ENCODE peak calls at places on chromosomes 13 and 19, in six cellular contexts. N, A, W, V, K and C are unnamed samples.

GRCh38 chr19:50925734-50926133 is 14.5 kb upstream of the KLK4 start:
- DNase-seq in N (no peak), A (no peak), W (no peak), V (no peak), K (no peak), C (no peak)

GRCh38 chr19:48881741-48882657 is 9.8 kb downstream of the PPP1R15A start:
- DNase-seq in N (no peak), A (no peak), W (no peak), V (peak), K (no peak), C (no peak)

GRCh38 chr13:95295026-95295425 is 6.2 kb downstream of the ABCC4 start:
- DNase-seq in N (no peak), A (no peak), W (no peak), V (no peak), K (no peak), C (no peak)

GRCh38 chr13:41457589-41458186 is 338 bp downstream of the RGCC start:
- DNase-seq in N (no peak), A (peak), W (no peak), V (no peak), K (no peak), C (peak)

GRCh38 chr13:73273737-73274136 is 214.9 kb downstream of the KLF5 start:
- DNase-seq in N (peak), A (no peak), W (no peak), V (no peak), K (no peak), C (no peak)

GRCh38 chr13:36778083-36778671 is 40.8 kb upstream of the RFXAP start:
- DNase-seq in N (peak), A (no peak), W (no peak), V (peak), K (no peak), C (peak)

GRCh38 chr19:8017808-8018207 is 12.4 kb upstream of the ELAVL1 start:
- DNase-seq in N (no peak), A (no peak), W (peak), V (peak), K (no peak), C (no peak)

GRCh38 chr19:15129856-15130580 is 22.8 kb downstream of the SYDE1 start:
- DNase-seq in N (no peak), A (no peak), W (no peak), V (no peak), K (no peak), C (no peak)

GRCh38 chr13:51494151-51494550 is 41.3 kb upstream of the INTS6 start:
- DNase-seq in N (no peak), A (no peak), W (no peak), V (no peak), K (no peak), C (no peak)

GRCh38 chr13:24308068-24308445 is 1.3 kb upstream of the C1QTNF9 start:
- DNase-seq in N (no peak), A (no peak), W (no peak), V (no peak), K (no peak), C (no peak)

GRCh38 chr13:97211357-97211756 is 10.8 kb upstream of the MBNL2 start:
- DNase-seq in N (no peak), A (no peak), W (no peak), V (no peak), K (no peak), C (no peak)

GRCh38 chr19:43499042-43499441 is 5.5 kb downstream of the PHLDB3 start:
- DNase-seq in N (no peak), A (no peak), W (no peak), V (no peak), K (no peak), C (no peak)

GRCh38 chr19:44765949-44766335 is 11.7 kb upstream of the CBLC start:
- DNase-seq in N (no peak), A (no peak), W (no peak), V (no peak), K (no peak), C (no peak)

GRCh38 chr19:13982773-13983172 is 23.3 kb downstream of the RFX1 start:
- DNase-seq in N (no peak), A (no peak), W (no peak), V (no peak), K (no peak), C (no peak)

GRCh38 chr19:51354103-51354741 is 12.0 kb downstream of the ETFB start:
- DNase-seq in N (no peak), A (peak), W (no peak), V (peak), K (no peak), C (peak)

GRCh38 chr19:31353826-31354225 is 4.6 kb upstream of the TSHZ3 start:
- DNase-seq in N (no peak), A (peak), W (no peak), V (peak), K (no peak), C (no peak)

GRCh38 chr19:31355330-31356289 is 6.4 kb upstream of the TSHZ3 start:
- DNase-seq in N (no peak), A (no peak), W (no peak), V (peak), K (no peak), C (no peak)

GRCh38 chr19:31356587-31357314 is 7.5 kb upstream of the TSHZ3 start:
- DNase-seq in N (no peak), A (no peak), W (no peak), V (peak), K (no peak), C (peak)

GRCh38 chr19:31354316-31354715 is 5.1 kb upstream of the TSHZ3 start:
- DNase-seq in N (no peak), A (no peak), W (no peak), V (no peak), K (no peak), C (no peak)

DNA sequence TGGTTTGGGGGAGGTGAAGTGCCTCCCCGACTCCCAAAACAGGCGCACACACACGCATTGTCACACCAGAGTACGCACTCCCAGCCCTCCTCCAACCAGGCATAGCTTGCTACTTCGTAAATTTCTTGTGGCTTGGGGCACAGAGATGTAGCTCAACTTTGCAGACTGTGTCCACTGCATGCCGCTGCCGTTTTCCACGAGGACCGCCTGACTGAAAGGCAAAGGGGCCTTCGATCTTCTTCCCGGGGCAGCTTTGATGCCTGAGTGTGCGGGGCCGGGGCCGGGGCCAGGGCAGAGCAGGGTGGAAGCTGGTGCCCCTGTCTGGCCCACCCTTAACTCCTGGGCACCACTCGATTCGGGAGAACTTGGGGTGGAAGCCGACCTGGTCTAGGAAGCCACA is 5.7 kb upstream of the TSHZ3 start:
- DNase-seq in N (no peak), A (no peak), W (no peak), V (peak), K (no peak), C (peak)
- TF ChIP-seq CTCF in N (no peak), A (no peak), W (no peak), V (no peak), K (no peak), C (no peak)

DNA sequence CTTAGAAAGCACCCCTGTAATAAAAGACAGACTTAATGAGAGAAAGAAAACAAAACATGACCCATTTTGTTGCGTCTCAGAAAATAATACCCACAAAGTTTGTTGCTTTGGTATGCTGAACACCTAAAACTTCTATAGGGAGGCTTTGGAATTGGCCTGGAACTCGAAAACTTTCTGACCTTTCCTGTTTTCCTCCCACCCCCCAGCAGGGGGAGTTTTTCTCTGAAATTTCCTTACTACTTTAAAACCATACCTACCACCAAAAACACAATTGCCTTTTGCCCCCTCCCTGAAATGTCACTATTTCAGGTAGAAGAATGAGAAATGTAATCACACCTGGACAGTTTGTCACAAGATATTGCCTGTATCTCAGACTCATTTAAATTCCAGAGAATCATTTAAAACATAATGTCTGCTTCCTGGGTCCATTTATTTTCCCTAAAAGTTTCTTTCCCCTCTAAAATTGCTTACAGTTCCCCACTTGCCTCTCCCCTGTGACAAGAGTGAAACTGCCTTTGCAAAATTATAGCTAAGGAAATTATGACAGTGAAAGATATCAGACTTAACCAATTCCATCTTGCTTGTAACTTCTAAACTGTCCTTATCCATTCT is 2700.2 kb downstream of the PCDH9 start:
- DNase-seq in N (peak), A (no peak), W (no peak), V (peak), K (no peak), C (peak)
- TF ChIP-seq CTCF in N (peak), A (no peak), W (peak), V (peak), K (peak), C (peak)

DNA sequence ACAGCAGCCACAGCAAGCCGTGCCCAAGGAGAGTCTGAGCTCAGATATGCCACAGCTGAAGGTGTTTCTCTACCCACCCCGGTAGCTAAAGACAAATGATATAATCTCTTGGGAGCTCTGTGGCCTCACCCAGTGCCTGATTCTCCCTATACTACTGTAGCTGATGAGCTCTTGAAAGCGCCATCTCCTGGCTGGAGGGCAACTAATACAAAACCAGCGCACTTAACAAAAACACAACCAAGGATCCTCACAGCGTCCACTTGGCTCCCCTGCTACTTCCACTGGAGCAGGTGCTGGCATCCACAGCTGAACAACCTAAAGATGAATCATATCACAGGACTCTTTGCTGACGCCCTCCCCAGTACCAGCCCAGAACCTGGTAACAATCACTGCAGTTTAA is 1212.0 kb downstream of the PCDH17 start:
- DNase-seq in N (no peak), A (no peak), W (no peak), V (no peak), K (no peak), C (no peak)
- TF ChIP-seq CTCF in N (no peak), A (no peak), W (no peak), V (no peak), K (no peak), C (no peak)

GRCh38 chr13:21060827-21061076 is 634 bp downstream of the LATS2 start:
- DNase-seq in N (no peak), A (no peak), W (no peak), V (no peak), K (no peak), C (peak)

GRCh38 chr13:21058361-21058760 is 3.0 kb downstream of the LATS2 start:
- DNase-seq in N (peak), A (no peak), W (no peak), V (no peak), K (no peak), C (no peak)

GRCh38 chr13:21063031-21063430 is 1.6 kb upstream of the LATS2 start:
- DNase-seq in N (no peak), A (no peak), W (no peak), V (no peak), K (no peak), C (no peak)

GRCh38 chr13:21060063-21060826 is 1.1 kb downstream of the LATS2 start:
- DNase-seq in N (no peak), A (peak), W (no peak), V (peak), K (no peak), C (peak)

GRCh38 chr13:21061077-21061945 is at the start of gene LATS2:
- DNase-seq in N (peak), A (peak), W (peak), V (peak), K (peak), C (peak)
- TF ChIP-seq CTCF in N (peak), A (peak), W (no peak), V (no peak), K (peak), C (no peak)

GRCh38 chr13:93023929-93024328 is 202.7 kb upstream of the GPC6 start:
- DNase-seq in N (no peak), A (no peak), W (no peak), V (no peak), K (no peak), C (no peak)
- TF ChIP-seq CTCF in N (no peak), A (no peak), W (no peak), V (no peak), K (no peak), C (no peak)

DNA sequence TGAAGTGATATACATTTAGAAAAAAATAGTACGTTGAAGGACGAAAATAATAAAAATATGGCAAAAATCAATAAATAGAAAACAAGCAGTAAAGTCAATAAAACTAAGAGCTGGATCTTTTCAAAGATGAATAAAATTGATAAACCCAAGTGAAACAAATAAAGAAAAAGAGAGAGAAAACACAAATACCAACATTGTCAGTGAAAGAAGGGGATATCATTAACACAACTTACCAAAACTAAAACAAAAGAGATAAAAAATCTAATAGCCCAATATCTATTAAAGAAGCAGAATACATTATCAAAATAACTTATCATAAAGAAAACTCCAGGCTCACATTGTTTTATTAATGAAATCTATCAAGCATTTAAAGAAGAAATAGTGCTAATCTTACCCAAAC is 675.1 kb downstream of the UQCRFS1 start:
- DNase-seq in N (no peak), A (no peak), W (no peak), V (no peak), K (no peak), C (no peak)
- TF ChIP-seq CTCF in N (no peak), A (no peak), W (no peak), V (no peak), K (no peak), C (no peak)

GRCh38 chr13:77313923-77314322 is 13.0 kb downstream of the MYCBP2 start:
- DNase-seq in N (no peak), A (no peak), W (no peak), V (no peak), K (no peak), C (no peak)
- TF ChIP-seq CTCF in N (no peak), A (no peak), W (no peak), V (no peak), K (no peak), C (no peak)

GRCh38 chr13:39676315-39676876 is 20.9 kb downstream of the COG6 start:
- DNase-seq in N (peak), A (no peak), W (no peak), V (peak), K (no peak), C (no peak)
- TF ChIP-seq CTCF in N (peak), A (peak), W (peak), V (peak), K (peak), C (peak)

GRCh38 chr13:103190841-103191240 is 124.6 kb upstream of the SLC10A2 start:
- DNase-seq in N (no peak), A (no peak), W (no peak), V (no peak), K (no peak), C (no peak)

GRCh38 chr13:103188688-103189326 is 122.6 kb upstream of the SLC10A2 start:
- DNase-seq in N (peak), A (no peak), W (no peak), V (peak), K (no peak), C (no peak)

GRCh38 chr13:103184413-103184812 is 118.2 kb upstream of the SLC10A2 start:
- DNase-seq in N (no peak), A (no peak), W (no peak), V (no peak), K (no peak), C (no peak)

DNA sequence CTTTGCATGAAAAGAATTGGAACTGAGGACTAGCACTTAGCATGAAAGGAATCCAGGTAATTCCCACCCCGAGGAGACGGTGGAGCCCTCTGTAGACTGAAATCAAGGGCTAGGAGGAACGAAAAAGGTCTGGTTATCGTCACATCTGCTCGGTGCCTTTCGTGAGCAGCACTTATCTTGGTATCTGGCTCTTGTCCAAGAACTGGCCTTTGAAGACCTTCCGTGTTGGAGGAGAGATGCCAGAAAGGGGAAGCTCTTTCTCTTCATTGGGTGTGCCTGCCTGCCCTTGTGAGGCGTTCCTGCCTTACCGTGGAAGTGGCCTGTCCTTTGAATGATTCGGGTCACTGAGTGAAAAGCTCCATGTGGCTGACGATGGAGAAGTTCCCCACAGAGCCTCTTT is 121.4 kb upstream of the SLC10A2 start:
- DNase-seq in N (no peak), A (no peak), W (no peak), V (no peak), K (no peak), C (no peak)
- TF ChIP-seq CTCF in N (no peak), A (no peak), W (no peak), V (no peak), K (no peak), C (no peak)

GRCh38 chr13:111401151-111401550 is 80.7 kb downstream of the TEX29 start:
- DNase-seq in N (no peak), A (no peak), W (no peak), V (no peak), K (no peak), C (no peak)
- TF ChIP-seq CTCF in N (no peak), A (no peak), W (no peak), V (no peak), K (no peak), C (no peak)